ENCODE peak calls at places on chromosomes 7 and 10, in nine cellular contexts. D is activated CD8-positive, alpha-beta memory T cell treated with anti-CD3 and anti-CD28 coated beads for 48 hours; V is Right ventricle myocardium inferior; I is caudate nucleus; G is HEK293T; B is upper lobe of right lung; L is GM23248; H is COR-L47; R is KG1. M is an unnamed sample.

GRCh38 chr7:151539055-151539714 is 19.5 kb upstream of the RHEB start:
- DNase-seq in D (no peak), V (peak), I (no peak), G (no peak), B (no peak), L (no peak), H (peak), R (no peak), M (peak)

GRCh38 chr7:1418505-1419309 is 40.6 kb downstream of the MICALL2 start:
- DNase-seq in D (no peak), V (no peak), I (no peak), G (peak), B (no peak), L (peak), H (peak), R (no peak), M (no peak)

GRCh38 chr10:64070241-64070640 is 549.0 kb downstream of the REEP3 start:
- DNase-seq in D (no peak), V (no peak), I (no peak), G (no peak), B (no peak), L (no peak), H (no peak), R (no peak), M (no peak)

GRCh38 chr10:97207131-97207530 is 21.4 kb upstream of the SLIT1 start:
- DNase-seq in D (no peak), V (no peak), I (no peak), G (no peak), B (no peak), L (no peak), H (no peak), R (no peak), M (no peak)

GRCh38 chr7:129650056-129650758 is 38.7 kb downstream of the NRF1 start:
- DNase-seq in D (no peak), V (no peak), I (no peak), G (no peak), B (no peak), L (peak), H (no peak), R (no peak), M (no peak)

GRCh38 chr7:54813398-54813797 is 54.4 kb upstream of the SEC61G start:
- DNase-seq in D (no peak), V (peak), I (no peak), G (no peak), B (no peak), L (no peak), H (no peak), R (peak), M (no peak)

GRCh38 chr7:192035-192649 is at the start of gene FAM20C:
- DNase-seq in D (no peak), V (peak), I (peak), G (peak), B (peak), L (peak), H (peak), R (no peak), M (no peak)

GRCh38 chr7:27046854-27047549 is 48.8 kb downstream of the HOXA1 start:
- DNase-seq in D (no peak), V (no peak), I (no peak), G (no peak), B (no peak), L (peak), H (no peak), R (no peak), M (no peak)

GRCh38 chr7:72925546-72926120 is 738 bp downstream of the POM121 start:
- DNase-seq in D (no peak), V (no peak), I (no peak), G (peak), B (no peak), L (peak), H (no peak), R (no peak), M (no peak)

GRCh38 chr10:33257439-33257838 is 77.0 kb downstream of the NRP1 start:
- DNase-seq in D (no peak), V (no peak), I (no peak), G (no peak), B (no peak), L (no peak), H (no peak), R (no peak), M (no peak)

GRCh38 chr10:3393958-3394357 is 221.4 kb upstream of the PITRM1 start:
- DNase-seq in D (no peak), V (no peak), I (no peak), G (no peak), B (no peak), L (no peak), H (no peak), R (no peak), M (no peak)

GRCh38 chr7:121755818-121756501 is 117.0 kb upstream of the PTPRZ1 start:
- DNase-seq in D (no peak), V (no peak), I (no peak), G (no peak), B (no peak), L (no peak), H (peak), R (no peak), M (peak)

GRCh38 chr10:12364559-12364958 is 15.2 kb downstream of the CAMK1D start:
- DNase-seq in D (no peak), V (no peak), I (no peak), G (no peak), B (no peak), L (no peak), H (no peak), R (no peak), M (no peak)

M was measured in NCI-H526 treated with DMSO at 0.1 percent for 48 hours.